ENCODE peak calls at places on chromosomes 6 and 20, in four cellular contexts. A is stomach, F is HCT116, C is transverse colon. V is an unnamed sample. For H3K27me3, the result is how much of the 10 kb centered on the place peaks cover.

GRCh38 chr20:25540273-25540672 is 45.1 kb downstream of the NINL start:
- DNase-seq in A (no peak), F (peak), C (no peak), V (no peak)

GRCh38 chr6:73285674-73286283 is 22.8 kb upstream of the KHDC1 start:
- DNase-seq in A (no peak), F (peak), C (no peak), V (no peak)

GRCh38 chr6:157049126-157049525 is 271.9 kb downstream of the ARID1B start:
- DNase-seq in A (no peak), F (no peak), C (no peak), V (no peak)

GRCh38 chr6:30356519-30356918 is 11.6 kb downstream of the RPP21 start:
- DNase-seq in A (no peak), F (no peak), C (no peak), V (no peak)

GRCh38 chr6:99485395-99485773 is 29.8 kb downstream of the USP45 start:
- DNase-seq in A (no peak), F (no peak), C (no peak), V (no peak)

GRCh38 chr20:46121531-46121930 is 3.4 kb downstream of the CD40 start:
- DNase-seq in A (no peak), F (no peak), C (no peak), V (no peak)

GRCh38 chr6:117346142-117346930 is 79.4 kb downstream of the ROS1 start:
- DNase-seq in A (no peak), F (no peak), C (no peak), V (no peak)

GRCh38 chr20:43355610-43356009 is 102.1 kb upstream of the SRSF6 start:
- DNase-seq in A (no peak), F (no peak), C (no peak), V (no peak)

GRCh38 chr6:107532707-107533106 is 42.8 kb downstream of the SOBP start:
- DNase-seq in A (no peak), F (no peak), C (no peak), V (no peak)

GRCh38 chr6:147947521-147947920 is 395.1 kb upstream of the SASH1 start:
- DNase-seq in A (no peak), F (no peak), C (no peak), V (no peak)
- H3K27ac ChIP-seq in A (no peak), F (no peak), C (no peak), V (no peak)

GRCh38 chr20:61306935-61307475 is 54.9 kb downstream of the CDH4 start:
- DNase-seq in A (no peak), F (no peak), C (no peak), V (no peak)
- H3K27me3 ChIP-seq in A (under half), F (under half), C (under half), V (under half)

DNA sequence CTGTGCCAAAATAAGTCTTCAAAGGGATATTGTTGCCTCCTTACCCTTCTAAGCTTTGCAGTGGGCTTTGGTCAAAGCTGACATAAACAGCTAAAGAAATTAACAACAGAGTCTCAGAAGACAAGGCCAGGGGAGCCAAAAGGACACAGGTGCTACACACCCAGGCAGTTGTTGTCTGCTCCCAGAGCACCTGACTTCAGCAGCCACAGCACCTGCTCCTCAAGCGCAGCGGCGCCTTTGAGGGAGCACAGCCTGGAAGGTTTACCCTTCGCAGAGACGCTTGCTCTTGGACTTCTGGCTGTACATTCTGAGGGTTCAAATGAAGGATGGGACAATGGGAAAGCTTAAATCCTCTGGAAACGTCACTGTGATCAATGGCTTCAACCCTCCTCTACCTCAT is 16.6 kb downstream of the B4GALT5 start:
- DNase-seq in A (peak), F (no peak), C (peak), V (no peak)
- TF ChIP-seq POLR2AphosphoS5 in A (peak), F (no peak), C (no peak), V (no peak)

GRCh38 chr6:277746-278145 is 14.5 kb upstream of the DUSP22 start:
- DNase-seq in A (no peak), F (no peak), C (no peak), V (no peak)

GRCh38 chr6:278494-278893 is 13.8 kb upstream of the DUSP22 start:
- DNase-seq in A (no peak), F (no peak), C (no peak), V (no peak)

DNA sequence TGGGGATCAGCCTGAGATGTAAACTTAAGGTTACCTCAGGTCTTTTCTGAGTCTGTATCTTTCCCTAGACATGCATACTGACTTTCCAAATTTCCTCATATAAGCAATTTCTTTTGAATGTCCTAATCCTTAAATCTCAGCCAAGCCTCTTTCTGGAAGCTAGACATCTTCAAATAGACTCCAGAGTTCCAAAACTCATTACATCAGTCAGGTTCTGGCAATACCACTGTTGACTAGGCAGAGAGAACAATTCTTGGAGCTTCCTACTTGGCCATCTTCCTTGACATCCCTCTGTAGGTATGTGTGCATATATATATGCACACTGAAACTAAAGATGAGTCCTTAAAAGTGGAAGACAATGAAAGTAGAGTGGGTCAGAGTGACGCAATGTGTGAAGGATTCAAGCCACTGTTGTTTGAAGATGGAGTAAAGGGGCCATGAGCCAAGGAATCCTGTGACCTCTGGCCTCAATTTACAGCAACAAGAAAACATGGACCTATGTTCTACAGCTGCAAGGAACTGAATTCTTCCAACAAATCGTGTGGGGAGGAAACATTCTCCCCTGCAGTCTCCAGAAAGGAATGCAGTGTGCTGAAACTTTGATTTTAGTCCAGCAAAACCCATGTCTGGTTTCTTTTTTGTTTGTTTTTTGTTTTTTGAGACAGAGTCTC is 18.7 kb upstream of the DUSP22 start:
- DNase-seq in A (no peak), F (no peak), C (no peak), V (no peak)
- H3K27ac ChIP-seq in A (no peak), F (no peak), C (no peak), V (no peak)

GRCh38 chr20:63468421-63468820 is 4.0 kb downstream of the KCNQ2 start:
- DNase-seq in A (no peak), F (no peak), C (no peak), V (no peak)

GRCh38 chr20:63466250-63466825 is 6.1 kb downstream of the KCNQ2 start:
- DNase-seq in A (no peak), F (no peak), C (no peak), V (no peak)

GRCh38 chr20:63466861-63467260 is 5.6 kb downstream of the KCNQ2 start:
- DNase-seq in A (no peak), F (no peak), C (no peak), V (no peak)

GRCh38 chr20:63469019-63469712 is 3.3 kb downstream of the KCNQ2 start:
- DNase-seq in A (no peak), F (no peak), C (no peak), V (no peak)

GRCh38 chr20:63467294-63468083 is 5.0 kb downstream of the KCNQ2 start:
- DNase-seq in A (no peak), F (no peak), C (no peak), V (no peak)
- H3K27me3 ChIP-seq in A (half or more), F (under half), C (half or more), V (under half)